ENCODE peak calls at places on chromosomes 4 and X, in ten cellular contexts. One of them, this sample, is unnamed.
A peak's percentile ranks its signal among the peaks of the same experiment; 100 is the strongest.

GRCh38 chr4:184170996-184171395 is 46.7 kb downstream of the ENPP6 start:
- DNase-seq in Peyer's patch: no peak
- DNase-seq in sigmoid colon: no peak
- DNase-seq in Caco-2: no peak
- DNase-seq in cardiac muscle cell: peak; percentile 26
- DNase-seq in IMR-90: peak; percentile 82
- DNase-seq in endothelial cell of umbilical vein: no peak
- DNase-seq in body of pancreas: no peak
- DNase-seq in pancreas: no peak
- DNase-seq in fibroblast of lung: peak; percentile 54
- DNase-seq in this sample: peak; percentile 41

GRCh38 chrX:41010188-41010846 is 74.9 kb upstream of the USP9X start:
- DNase-seq in Peyer's patch: peak; percentile 46
- DNase-seq in sigmoid colon: peak; percentile 89
- DNase-seq in Caco-2: no peak
- DNase-seq in cardiac muscle cell: peak; percentile 98
- DNase-seq in IMR-90: peak; percentile 88
- DNase-seq in endothelial cell of umbilical vein: peak; percentile 91
- DNase-seq in body of pancreas: peak; percentile 90
- DNase-seq in pancreas: peak; percentile 81
- DNase-seq in fibroblast of lung: peak; percentile 96
- DNase-seq in this sample: peak; percentile 87

GRCh38 chr4:176306837-176307590 is 12.8 kb upstream of the SPCS3 start:
- DNase-seq in Peyer's patch: no peak
- DNase-seq in sigmoid colon: no peak
- DNase-seq in Caco-2: no peak
- DNase-seq in cardiac muscle cell: no peak
- DNase-seq in IMR-90: no peak
- DNase-seq in endothelial cell of umbilical vein: no peak
- DNase-seq in body of pancreas: no peak
- DNase-seq in pancreas: no peak
- DNase-seq in fibroblast of lung: no peak
- DNase-seq in this sample: no peak

GRCh38 chr4:48137766-48138349 is 3.8 kb upstream of the TXK start:
- DNase-seq in Peyer's patch: peak; percentile 29
- DNase-seq in sigmoid colon: no peak
- DNase-seq in Caco-2: no peak
- DNase-seq in cardiac muscle cell: no peak
- DNase-seq in IMR-90: no peak
- DNase-seq in endothelial cell of umbilical vein: no peak
- DNase-seq in body of pancreas: no peak
- DNase-seq in pancreas: no peak
- DNase-seq in fibroblast of lung: no peak
- DNase-seq in this sample: no peak

GRCh38 chr4:99855677-99856076 is 38.5 kb downstream of the LAMTOR3 start:
- DNase-seq in Peyer's patch: no peak
- DNase-seq in sigmoid colon: no peak
- DNase-seq in Caco-2: no peak
- DNase-seq in cardiac muscle cell: peak; percentile 2
- DNase-seq in IMR-90: no peak
- DNase-seq in endothelial cell of umbilical vein: no peak
- DNase-seq in body of pancreas: no peak
- DNase-seq in pancreas: no peak
- DNase-seq in fibroblast of lung: peak; percentile 21
- DNase-seq in this sample: no peak

GRCh38 chr4:86959588-86960500 is 25.0 kb downstream of the AFF1 start:
- DNase-seq in Peyer's patch: no peak
- DNase-seq in sigmoid colon: no peak
- DNase-seq in Caco-2: no peak
- DNase-seq in cardiac muscle cell: no peak
- DNase-seq in IMR-90: no peak
- DNase-seq in endothelial cell of umbilical vein: no peak
- DNase-seq in body of pancreas: no peak
- DNase-seq in pancreas: no peak
- DNase-seq in fibroblast of lung: no peak
- DNase-seq in this sample: no peak

GRCh38 chr4:174538123-174538875 is 16.0 kb upstream of the HPGD start:
- DNase-seq in Peyer's patch: no peak
- DNase-seq in sigmoid colon: no peak
- DNase-seq in Caco-2: no peak
- DNase-seq in cardiac muscle cell: no peak
- DNase-seq in IMR-90: no peak
- DNase-seq in endothelial cell of umbilical vein: no peak
- DNase-seq in body of pancreas: no peak
- DNase-seq in pancreas: no peak
- DNase-seq in fibroblast of lung: no peak
- DNase-seq in this sample: peak; percentile 74

GRCh38 chr4:18397681-18398080 is 376.1 kb upstream of the LCORL start:
- DNase-seq in Peyer's patch: no peak
- DNase-seq in sigmoid colon: no peak
- DNase-seq in Caco-2: no peak
- DNase-seq in cardiac muscle cell: no peak
- DNase-seq in IMR-90: no peak
- DNase-seq in endothelial cell of umbilical vein: no peak
- DNase-seq in body of pancreas: no peak
- DNase-seq in pancreas: no peak
- DNase-seq in fibroblast of lung: no peak
- DNase-seq in this sample: no peak

GRCh38 chr4:40719008-40719623 is 30.6 kb upstream of the NSUN7 start:
- DNase-seq in Peyer's patch: no peak
- DNase-seq in sigmoid colon: no peak
- DNase-seq in Caco-2: peak; percentile 41
- DNase-seq in cardiac muscle cell: peak; percentile 79
- DNase-seq in IMR-90: peak; percentile 64
- DNase-seq in endothelial cell of umbilical vein: peak; percentile 26
- DNase-seq in body of pancreas: peak; percentile 50
- DNase-seq in pancreas: no peak
- DNase-seq in fibroblast of lung: peak; percentile 66
- DNase-seq in this sample: peak; percentile 74

GRCh38 chr4:151921811-151922210 is 161.0 kb upstream of the GATB start:
- DNase-seq in Peyer's patch: no peak
- DNase-seq in sigmoid colon: no peak
- DNase-seq in Caco-2: no peak
- DNase-seq in cardiac muscle cell: no peak
- DNase-seq in IMR-90: peak; percentile 46
- DNase-seq in endothelial cell of umbilical vein: no peak
- DNase-seq in body of pancreas: no peak
- DNase-seq in pancreas: no peak
- DNase-seq in fibroblast of lung: no peak
- DNase-seq in this sample: peak; percentile 49

GRCh38 chrX:11791090-11791489 is 33.1 kb downstream of the MSL3 start:
- DNase-seq in Peyer's patch: no peak
- DNase-seq in sigmoid colon: no peak
- DNase-seq in Caco-2: no peak
- DNase-seq in cardiac muscle cell: no peak
- DNase-seq in IMR-90: no peak
- DNase-seq in endothelial cell of umbilical vein: no peak
- DNase-seq in body of pancreas: no peak
- DNase-seq in pancreas: no peak
- DNase-seq in fibroblast of lung: no peak
- DNase-seq in this sample: no peak

DNA sequence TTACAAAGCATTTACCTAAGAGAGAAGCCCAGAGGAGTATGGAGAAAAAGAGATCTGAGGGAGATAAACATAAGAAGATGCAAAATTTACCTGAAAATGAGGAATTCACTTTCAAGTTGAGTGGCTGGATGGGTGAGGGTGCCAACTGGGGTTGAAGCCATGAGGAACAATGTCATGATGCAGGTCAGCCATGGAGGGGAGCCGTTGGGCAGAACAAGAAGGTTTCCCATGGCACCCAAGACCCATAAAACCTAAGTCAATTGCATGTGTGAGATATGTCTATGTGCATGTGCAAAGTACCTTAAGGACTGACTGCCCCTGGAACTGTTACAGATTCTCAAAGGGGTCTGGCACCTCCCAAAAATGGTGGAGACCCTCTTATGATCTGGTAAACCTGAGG is 46.6 kb upstream of the PRRG1 start:
- DNase-seq in Peyer's patch: no peak
- DNase-seq in sigmoid colon: no peak
- DNase-seq in Caco-2: no peak
- DNase-seq in cardiac muscle cell: peak; percentile 68
- DNase-seq in IMR-90: peak; percentile 21
- DNase-seq in endothelial cell of umbilical vein: peak; percentile 43
- DNase-seq in body of pancreas: no peak
- DNase-seq in pancreas: no peak
- DNase-seq in fibroblast of lung: peak; percentile 33
- DNase-seq in this sample: peak; percentile 20
- TF ChIP-seq CTCF in Peyer's patch: peak; percentile 32
- TF ChIP-seq CTCF in sigmoid colon: no peak
- TF ChIP-seq CTCF in Caco-2: peak; percentile 12
- TF ChIP-seq CTCF in cardiac muscle cell: peak; percentile 45
- TF ChIP-seq CTCF in IMR-90: peak; percentile 45
- TF ChIP-seq CTCF in endothelial cell of umbilical vein: peak; percentile 32
- TF ChIP-seq CTCF in body of pancreas: no peak
- TF ChIP-seq CTCF in pancreas: no peak
- TF ChIP-seq CTCF in fibroblast of lung: peak; percentile 44
- TF ChIP-seq CTCF in this sample: peak; percentile 36

GRCh38 chrX:1420371-1420770 is 28.5 kb upstream of the SLC25A6 start:
- DNase-seq in Peyer's patch: no peak
- DNase-seq in sigmoid colon: peak; percentile 57
- DNase-seq in Caco-2: no peak
- DNase-seq in cardiac muscle cell: no peak
- DNase-seq in IMR-90: no peak
- DNase-seq in endothelial cell of umbilical vein: no peak
- DNase-seq in body of pancreas: no peak
- DNase-seq in pancreas: peak; percentile 68
- DNase-seq in fibroblast of lung: no peak
- DNase-seq in this sample: no peak

GRCh38 chrX:1421433-1422134 is 29.7 kb upstream of the SLC25A6 start:
- DNase-seq in Peyer's patch: no peak
- DNase-seq in sigmoid colon: peak; percentile 52
- DNase-seq in Caco-2: no peak
- DNase-seq in cardiac muscle cell: no peak
- DNase-seq in IMR-90: no peak
- DNase-seq in endothelial cell of umbilical vein: no peak
- DNase-seq in body of pancreas: no peak
- DNase-seq in pancreas: peak; percentile 19
- DNase-seq in fibroblast of lung: no peak
- DNase-seq in this sample: no peak

GRCh38 chrX:1419545-1420355 is 27.8 kb upstream of the SLC25A6 start:
- DNase-seq in Peyer's patch: no peak
- DNase-seq in sigmoid colon: peak; percentile 61
- DNase-seq in Caco-2: no peak
- DNase-seq in cardiac muscle cell: no peak
- DNase-seq in IMR-90: no peak
- DNase-seq in endothelial cell of umbilical vein: no peak
- DNase-seq in body of pancreas: no peak
- DNase-seq in pancreas: peak; percentile 56
- DNase-seq in fibroblast of lung: no peak
- DNase-seq in this sample: no peak

GRCh38 chrX:1423215-1423614 is 29.5 kb downstream of the ASMTL start:
- DNase-seq in Peyer's patch: no peak
- DNase-seq in sigmoid colon: peak; percentile 32
- DNase-seq in Caco-2: no peak
- DNase-seq in cardiac muscle cell: no peak
- DNase-seq in IMR-90: no peak
- DNase-seq in endothelial cell of umbilical vein: no peak
- DNase-seq in body of pancreas: no peak
- DNase-seq in pancreas: no peak
- DNase-seq in fibroblast of lung: no peak
- DNase-seq in this sample: no peak

GRCh38 chrX:1422135-1422465 is 30.2 kb upstream of the SLC25A6 start:
- DNase-seq in Peyer's patch: no peak
- DNase-seq in sigmoid colon: peak; percentile 18
- DNase-seq in Caco-2: no peak
- DNase-seq in cardiac muscle cell: no peak
- DNase-seq in IMR-90: no peak
- DNase-seq in endothelial cell of umbilical vein: no peak
- DNase-seq in body of pancreas: no peak
- DNase-seq in pancreas: no peak
- DNase-seq in fibroblast of lung: no peak
- DNase-seq in this sample: no peak
- H3K4me3 ChIP-seq in Peyer's patch: no peak overlapping the region
- H3K4me3 ChIP-seq in sigmoid colon: no peak overlapping the region
- H3K4me3 ChIP-seq in Caco-2: no peak overlapping the region
- H3K4me3 ChIP-seq in cardiac muscle cell: no peak overlapping the region
- H3K4me3 ChIP-seq in IMR-90: no peak overlapping the region
- H3K4me3 ChIP-seq in endothelial cell of umbilical vein: no peak overlapping the region
- H3K4me3 ChIP-seq in body of pancreas: no peak overlapping the region
- H3K4me3 ChIP-seq in pancreas: no peak overlapping the region
- H3K4me3 ChIP-seq in fibroblast of lung: no peak overlapping the region
- H3K4me3 ChIP-seq in this sample: no peak overlapping the region

GRCh38 chrX:34716322-34716721 is 59.2 kb upstream of the TMEM47 start:
- DNase-seq in Peyer's patch: no peak
- DNase-seq in sigmoid colon: no peak
- DNase-seq in Caco-2: no peak
- DNase-seq in cardiac muscle cell: no peak
- DNase-seq in IMR-90: peak; percentile 11
- DNase-seq in endothelial cell of umbilical vein: no peak
- DNase-seq in body of pancreas: no peak
- DNase-seq in pancreas: no peak
- DNase-seq in fibroblast of lung: peak; percentile 57
- DNase-seq in this sample: peak; percentile 1
- H3K36me3 ChIP-seq in Peyer's patch: no peaks in the 10 kb centered on the region
- H3K36me3 ChIP-seq in sigmoid colon: no peaks in the 10 kb centered on the region
- H3K36me3 ChIP-seq in Caco-2: no peaks in the 10 kb centered on the region
- H3K36me3 ChIP-seq in cardiac muscle cell: no peaks in the 10 kb centered on the region
- H3K36me3 ChIP-seq in IMR-90: no peaks in the 10 kb centered on the region
- H3K36me3 ChIP-seq in endothelial cell of umbilical vein: no peaks in the 10 kb centered on the region
- H3K36me3 ChIP-seq in body of pancreas: no peaks in the 10 kb centered on the region
- H3K36me3 ChIP-seq in pancreas: no peaks in the 10 kb centered on the region
- H3K36me3 ChIP-seq in fibroblast of lung: no peaks in the 10 kb centered on the region
- H3K36me3 ChIP-seq in this sample: no peaks in the 10 kb centered on the region

DNA sequence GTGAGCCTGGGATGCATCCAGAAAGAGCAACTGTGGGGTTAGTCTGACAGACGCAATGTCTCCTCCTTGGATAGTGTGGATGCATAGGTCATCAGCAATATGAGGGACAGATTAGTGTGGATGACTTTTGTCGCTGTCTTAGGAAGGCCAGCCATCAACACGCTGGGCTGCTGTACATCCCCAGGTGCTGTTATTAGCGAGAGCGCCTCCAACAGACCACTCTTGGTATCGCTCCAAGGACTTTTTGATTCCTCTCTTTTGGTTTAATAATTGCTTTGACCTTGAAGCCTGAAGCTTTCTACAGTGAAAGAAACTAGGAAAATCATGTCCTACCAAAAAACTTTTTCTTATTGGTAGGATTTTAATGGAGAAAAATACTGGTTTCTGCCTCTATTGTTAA is 76.7 kb downstream of the TMEM131L start:
- DNase-seq in Peyer's patch: peak; percentile 51
- DNase-seq in sigmoid colon: no peak
- DNase-seq in Caco-2: no peak
- DNase-seq in cardiac muscle cell: no peak
- DNase-seq in IMR-90: no peak
- DNase-seq in endothelial cell of umbilical vein: no peak
- DNase-seq in body of pancreas: no peak
- DNase-seq in pancreas: no peak
- DNase-seq in fibroblast of lung: no peak
- DNase-seq in this sample: no peak
- TF ChIP-seq CTCF in Peyer's patch: no peak
- TF ChIP-seq CTCF in sigmoid colon: no peak
- TF ChIP-seq CTCF in Caco-2: peak; percentile 21
- TF ChIP-seq CTCF in cardiac muscle cell: no peak
- TF ChIP-seq CTCF in IMR-90: no peak
- TF ChIP-seq CTCF in endothelial cell of umbilical vein: peak; percentile 7
- TF ChIP-seq CTCF in body of pancreas: no peak
- TF ChIP-seq CTCF in pancreas: no peak
- TF ChIP-seq CTCF in fibroblast of lung: no peak
- TF ChIP-seq CTCF in this sample: no peak